ENCODE peak calls at places on chromosomes 4 and X, in five cellular contexts. H, G, A, D and B are unnamed samples.

GRCh38 chr4:7068279-7068842 is 497 bp upstream of the GRPEL1 start:
- DNase-seq in A (no peak), H (no peak), G (no peak), D (no peak), B (no peak)

GRCh38 chr4:14862881-14863280 is 139.4 kb upstream of the CPEB2 start:
- DNase-seq in G (no peak), A (no peak), D (no peak), H (no peak), B (no peak)

GRCh38 chrX:47579537-47579936 is 2.7 kb upstream of the TIMP1 start:
- DNase-seq in H (no peak), G (peak), D (no peak), A (no peak), B (no peak)

GRCh38 chrX:131199086-131199485 is 90.0 kb downstream of the IGSF1 start:
- DNase-seq in G (no peak), D (no peak), H (no peak), A (no peak), B (no peak)

GRCh38 chr4:15341733-15342300 is 86.0 kb upstream of the C1QTNF7 start:
- DNase-seq in D (no peak), H (no peak), G (no peak), A (no peak), B (no peak)

GRCh38 chr4:162116085-162116784 is 47.6 kb downstream of the FSTL5 start:
- DNase-seq in A (no peak), G (no peak), H (no peak), D (no peak), B (no peak)

GRCh38 chr4:169266661-169267060 is 4.1 kb downstream of the SH3RF1 start:
- DNase-seq in A (no peak), D (no peak), H (no peak), G (no peak), B (no peak)

GRCh38 chrX:12974797-12975669 is at the start of gene TMSB4X:
- DNase-seq in G (peak), A (peak), H (peak), D (peak), B (peak)

GRCh38 chr4:74206088-74206826 is 48.3 kb downstream of the MTHFD2L start:
- DNase-seq in A (no peak), D (no peak), G (no peak), H (no peak), B (peak)

GRCh38 chrX:36963069-36963808 is 44.9 kb upstream of the FAM47C start:
- DNase-seq in H (no peak), A (no peak), G (no peak), D (no peak), B (no peak)

GRCh38 chr4:176002007-176002623 is 63.5 kb upstream of the WDR17 start:
- DNase-seq in G (no peak), H (peak), D (peak), A (peak), B (no peak)

GRCh38 chr4:176498857-176499256 is 179.1 kb downstream of the SPCS3 start:
- DNase-seq in H (no peak), A (no peak), D (peak), G (no peak), B (no peak)

GRCh38 chrX:11509786-11510185 is 155.9 kb downstream of the ARHGAP6 start:
- DNase-seq in G (no peak), D (no peak), H (no peak), A (no peak), B (no peak)

GRCh38 chrX:574830-575229 is 55.8 kb upstream of the SHOX start:
- DNase-seq in A (no peak), D (no peak), G (no peak), H (no peak), B (no peak)

GRCh38 chr4:52926575-52926974 is 64.5 kb downstream of the RASL11B start:
- DNase-seq in H (no peak), A (no peak), G (no peak), D (no peak), B (no peak)

GRCh38 chrX:25158635-25159034 is 142.9 kb upstream of the ARX start:
- DNase-seq in A (no peak), G (no peak), H (no peak), D (peak), B (peak)

GRCh38 chrX:46327229-46328081 is 217.8 kb downstream of the ZNF674 start:
- DNase-seq in G (no peak), D (peak), A (peak), H (no peak), B (peak)